ENCODE peak calls at places on chromosomes 4 and X, in ten cellular contexts. B is stimulated activated CD4-positive, alpha-beta T cell treated with anti-CD3 and anti-CD28 coated beads, Interleukin-15, amount 100 ng/mL, for 1 hour; I is AG20443; K is activated T-helper 9 cell treated with anti-CD3 and anti-CD28 coated beads, Interleukin-2, amount 50 U/mL, for 16 hours; U is neuronal stem cell; Z is NT2/D1; A is nucleus accumbens; D is NCI-H2081 treated with DMSO at 0.1 percent for 48 hours; L is NCI-H226; W is stimulated activated CD8-positive, alpha-beta memory T cell treated with anti-CD3 and anti-CD28 coated beads, Interleukin-4, amount 100 ng/mL, for 48 hours. H is an unnamed sample.

GRCh38 chr4:3045500-3045850 is 28.9 kb downstream of the HTT-AS start:
- DNase-seq in W (peak), A (no peak), L (no peak), D (no peak), B (peak), Z (no peak), K (peak), U (no peak), I (no peak), H (no peak)

GRCh38 chr4:2673157-2673556 is 83.0 kb downstream of the TNIP2 start:
- DNase-seq in A (no peak), I (no peak), D (no peak), U (no peak), B (no peak), Z (peak), L (no peak), K (no peak), W (no peak), H (no peak)

GRCh38 chrX:143623657-143624056 is 12.2 kb downstream of the SLITRK4 start:
- DNase-seq in W (no peak), B (no peak), K (no peak), U (no peak), Z (no peak), A (no peak), I (no peak), D (no peak), L (no peak), H (no peak)

GRCh38 chrX:47321386-47321785 is 49.0 kb upstream of the ZNF157 start:
- DNase-seq in I (peak), W (no peak), D (no peak), K (no peak), A (peak), Z (peak), L (peak), U (peak), B (no peak), H (no peak)

GRCh38 chr4:747546-748170 is 42.0 kb downstream of the PCGF3 start:
- DNase-seq in A (no peak), L (no peak), I (no peak), W (no peak), B (no peak), D (no peak), K (no peak), Z (no peak), U (no peak), H (no peak)

GRCh38 chrX:106341823-106342222 is 173.7 kb downstream of the PWWP3B start:
- DNase-seq in K (no peak), L (no peak), D (no peak), B (no peak), U (no peak), I (no peak), Z (no peak), A (no peak), W (no peak), H (no peak)

GRCh38 chr4:144562019-144562740 is 83.8 kb upstream of the HHIP start:
- DNase-seq in Z (no peak), U (no peak), L (no peak), K (no peak), W (no peak), A (no peak), B (no peak), I (no peak), D (no peak), H (no peak)

GRCh38 chrX:50770702-50771101 is 43.3 kb downstream of the SHROOM4 start:
- DNase-seq in Z (no peak), I (no peak), K (no peak), U (no peak), B (no peak), A (no peak), D (no peak), W (no peak), L (no peak), H (no peak)

GRCh38 chr4:117068120-117068519 is 17.3 kb downstream of the TRAM1L1 start:
- DNase-seq in K (no peak), D (no peak), B (no peak), U (no peak), I (no peak), Z (no peak), A (no peak), L (no peak), W (no peak), H (no peak)

GRCh38 chr4:182548156-182548555 is 305.0 kb downstream of the TENM3 start:
- DNase-seq in U (no peak), K (no peak), D (no peak), A (no peak), I (no peak), B (no peak), L (no peak), Z (no peak), W (no peak), H (no peak)

GRCh38 chr4:11420327-11420726 is 8.4 kb downstream of the HS3ST1 start:
- DNase-seq in L (no peak), I (no peak), D (no peak), W (no peak), Z (no peak), K (no peak), U (no peak), B (no peak), A (no peak), H (no peak)

GRCh38 chrX:115410731-115411435 is 121.4 kb downstream of the LUZP4 start:
- DNase-seq in A (no peak), I (no peak), U (no peak), W (no peak), Z (no peak), L (peak), B (no peak), K (no peak), D (no peak), H (no peak)

GRCh38 chr4:140659935-140660710 is 91.4 kb upstream of the UCP1 start:
- DNase-seq in U (no peak), B (no peak), I (no peak), W (no peak), A (no peak), Z (no peak), D (no peak), L (no peak), K (no peak), H (no peak)

GRCh38 chr4:107997001-107997788 is 7.5 kb downstream of the HADH start:
- DNase-seq in Z (no peak), A (no peak), D (no peak), B (no peak), K (no peak), W (no peak), U (no peak), L (no peak), I (peak), H (no peak)

GRCh38 chr4:77169496-77169895 is 12.5 kb downstream of the CCNG2 start:
- DNase-seq in D (no peak), A (no peak), W (no peak), L (no peak), B (no peak), I (no peak), K (no peak), Z (no peak), U (no peak), H (no peak)